ENCODE peak calls at places on chromosomes 3 and 15, in ten cellular contexts. L, T, S, B, Z, J, O, A, X and D are unnamed samples.

GRCh38 chr3:89586676-89587075 is 479.3 kb downstream of the EPHA3 start:
- DNase-seq in J (no peak), T (peak; percentile 11), B (no peak), O (peak; percentile 89), X (no peak), L (no peak), S (no peak), Z (no peak), A (no peak), D (no peak)

GRCh38 chr15:89167267-89168176 is 53.9 kb downstream of the RLBP1 start:
- DNase-seq in X (peak; percentile 50), O (peak; percentile 80), L (peak; percentile 83), T (no peak), Z (no peak), A (peak; percentile 53), S (no peak), B (peak; percentile 44), J (peak; percentile 36), D (peak; percentile 32)

GRCh38 chr3:14434541-14435151 is 32.2 kb downstream of the SLC6A6 start:
- DNase-seq in Z (no peak), J (no peak), S (no peak), B (no peak), T (no peak), L (peak; percentile 26), A (no peak), X (no peak), O (no peak), D (no peak)

GRCh38 chr3:161413855-161414210 is 42.5 kb upstream of the SPTSSB start:
- DNase-seq in B (no peak), S (no peak), T (no peak), L (no peak), O (no peak), Z (no peak), J (no peak), A (no peak), X (no peak), D (no peak)

GRCh38 chr3:35760147-35760546 is 120.8 kb downstream of the ARPP21 start:
- DNase-seq in X (no peak), O (peak; percentile 32), S (no peak), L (no peak), Z (peak; percentile 47), B (no peak), T (no peak), J (no peak), A (no peak), D (no peak)

GRCh38 chr3:114274929-114275328 is 18.9 kb upstream of the TIGIT start:
- DNase-seq in A (peak; percentile 37), O (peak; percentile 4), T (no peak), X (no peak), Z (no peak), L (peak; percentile 60), S (no peak), J (no peak), B (peak; percentile 33), D (no peak)

GRCh38 chr3:13348671-13349396 is 71.3 kb downstream of the NUP210 start:
- DNase-seq in T (no peak), J (no peak), Z (no peak), S (no peak), X (peak; percentile 21), B (no peak), A (peak; percentile 34), L (no peak), O (peak; percentile 56), D (peak; percentile 21)

GRCh38 chr3:10628902-10629700 is 123.7 kb upstream of the ATP2B2 start:
- DNase-seq in S (no peak), X (no peak), B (no peak), L (no peak), T (no peak), J (no peak), A (no peak), Z (no peak), O (no peak), D (no peak)

GRCh38 chr3:36192901-36193300 is 187.4 kb upstream of the STAC start:
- DNase-seq in S (no peak), Z (no peak), O (no peak), J (no peak), A (no peak), X (no peak), T (no peak), B (no peak), L (no peak), D (no peak)

GRCh38 chr15:74039656-74040010 is 42.7 kb downstream of the GOLGA6A start:
- DNase-seq in S (no peak), O (no peak), Z (no peak), X (no peak), J (no peak), A (no peak), B (no peak), T (no peak), L (no peak), D (no peak)

GRCh38 chr15:90463381-90463780 is 66.3 kb upstream of the CRTC3 start:
- DNase-seq in O (no peak), J (no peak), S (no peak), X (peak; percentile 71), L (peak; percentile 94), T (peak; percentile 97), A (peak; percentile 75), Z (no peak), B (peak; percentile 14), D (peak; percentile 26)

GRCh38 chr3:100603449-100603848 is 6.0 kb upstream of the ADGRG7 start:
- DNase-seq in B (peak; percentile 59), L (peak; percentile 62), J (no peak), X (no peak), T (no peak), A (peak; percentile 48), S (no peak), Z (no peak), O (peak; percentile 80), D (peak; percentile 16)

GRCh38 chr3:127170794-127171193 is 22.1 kb upstream of the PRR23E start:
- DNase-seq in T (no peak), B (peak; percentile 4), Z (no peak), J (no peak), S (no peak), X (peak; percentile 21), O (peak; percentile 74), A (peak; percentile 36), L (peak; percentile 93), D (no peak)

GRCh38 chr3:41290736-41291135 is 91.4 kb downstream of the CTNNB1 start:
- DNase-seq in X (no peak), L (no peak), S (no peak), T (peak; percentile 55), Z (no peak), J (no peak), O (peak; percentile 33), B (no peak), A (peak; percentile 17), D (no peak)

GRCh38 chr15:68022061-68022460 is 32.1 kb upstream of the PIAS1 start:
- DNase-seq in J (no peak), T (peak; percentile 11), O (no peak), X (no peak), B (no peak), S (no peak), A (no peak), Z (no peak), L (no peak), D (no peak)

GRCh38 chr3:94234177-94234788 is 171.4 kb downstream of the NSUN3 start:
- DNase-seq in S (peak; percentile 6), X (no peak), O (peak; percentile 72), A (peak; percentile 56), B (peak; percentile 60), Z (no peak), L (peak; percentile 61), J (no peak), T (peak; percentile 26), D (peak; percentile 14)

GRCh38 chr3:100802126-100802525 is 92.8 kb downstream of the TFG start:
- DNase-seq in S (no peak), X (peak; percentile 47), O (no peak), B (no peak), J (no peak), Z (no peak), A (no peak), L (no peak), T (no peak), D (no peak)

GRCh38 chr15:76155742-76156141 is 96.0 kb downstream of the TMEM266 start:
- DNase-seq in A (no peak), T (no peak), O (no peak), X (no peak), S (no peak), L (peak; percentile 85), J (no peak), B (no peak), Z (no peak), D (no peak)

GRCh38 chr3:129855454-129856419 is 37.8 kb downstream of the TMCC1 start:
- DNase-seq in J (no peak), X (peak; percentile 12), O (no peak), L (peak; percentile 81), B (peak; percentile 62), Z (no peak), A (peak; percentile 57), S (no peak), T (peak; percentile 85), D (peak; percentile 87)

GRCh38 chr15:76206325-76206976 is 104.8 kb downstream of the ETFA start:
- DNase-seq in J (no peak), T (peak; percentile 73), X (peak; percentile 39), Z (no peak), B (peak; percentile 40), S (no peak), A (peak; percentile 86), O (no peak), L (no peak), D (no peak)

GRCh38 chr3:30768703-30769550 is 125.5 kb downstream of the GADL1 start:
- DNase-seq in T (peak; percentile 41), Z (peak; percentile 85), S (peak; percentile 23), L (peak; percentile 75), A (peak; percentile 73), J (peak; percentile 45), O (peak; percentile 82), B (peak; percentile 62), X (no peak), D (peak; percentile 28)

GRCh38 chr3:37093481-37093880 is 80.9 kb downstream of the LRRFIP2 start:
- DNase-seq in A (peak; percentile 29), O (no peak), J (no peak), T (no peak), L (peak; percentile 44), Z (no peak), B (no peak), S (no peak), X (no peak), D (no peak)

GRCh38 chr3:134231131-134231530 is 19.5 kb downstream of the RYK start:
- DNase-seq in O (no peak), S (no peak), J (no peak), X (no peak), L (no peak), A (peak; percentile 77), B (no peak), Z (no peak), T (no peak), D (no peak)

GRCh38 chr15:75606711-75607684 is 18.5 kb downstream of the SNUPN start:
- DNase-seq in S (no peak), L (peak; percentile 6), A (no peak), O (no peak), Z (no peak), X (no peak), J (no peak), B (no peak), T (no peak), D (peak; percentile 68)

GRCh38 chr3:67290424-67290823 is 292.3 kb downstream of the KBTBD8 start:
- DNase-seq in Z (no peak), A (no peak), S (peak; percentile 5), B (no peak), L (no peak), O (no peak), T (peak; percentile 60), J (no peak), X (no peak), D (peak; percentile 98)

GRCh38 chr3:23162939-23163338 is 40.2 kb upstream of the UBE2E2 start:
- DNase-seq in O (no peak), X (no peak), S (peak; percentile 69), T (no peak), L (no peak), A (no peak), J (no peak), Z (no peak), B (no peak), D (no peak)

GRCh38 chr3:127760361-127760760 is 62.0 kb downstream of the MGLL start:
- DNase-seq in J (no peak), S (no peak), Z (no peak), X (no peak), L (no peak), O (no peak), A (no peak), T (no peak), B (no peak), D (no peak)

GRCh38 chr3:152609891-152610290 is 225.0 kb upstream of the P2RY1 start:
- DNase-seq in B (no peak), Z (no peak), T (no peak), A (no peak), J (no peak), X (no peak), L (no peak), S (no peak), O (peak; percentile 15), D (no peak)